ENCODE peak calls at places on chromosomes 1 and 21, in ten cellular contexts. One of them, this sample, is unnamed.

GRCh38 chr21:46131721-46132651 is 23.4 kb downstream of the FTCD start:
- DNase-seq in tibial nerve: no peak
- DNase-seq in AG04450: no peak
- DNase-seq in MM.1S: no peak
- DNase-seq in fibroblast of lung: no peak
- DNase-seq in CD8-positive, alpha-beta memory T cell: no peak
- DNase-seq in neural progenitor cell: no peak
- DNase-seq in esophagus muscularis mucosa: no peak
- DNase-seq in SJSA1: no peak
- DNase-seq in pancreas: no peak
- DNase-seq in this sample: no peak

GRCh38 chr1:95467036-95467435 is 233.0 kb downstream of the RWDD3 start:
- DNase-seq in tibial nerve: no peak
- DNase-seq in AG04450: no peak
- DNase-seq in MM.1S: no peak
- DNase-seq in fibroblast of lung: no peak
- DNase-seq in CD8-positive, alpha-beta memory T cell: no peak
- DNase-seq in neural progenitor cell: no peak
- DNase-seq in esophagus muscularis mucosa: no peak
- DNase-seq in SJSA1: no peak
- DNase-seq in pancreas: no peak
- DNase-seq in this sample: no peak

GRCh38 chr1:58932820-58933598 is 149.2 kb upstream of the JUN start:
- DNase-seq in tibial nerve: peak; percentile 26
- DNase-seq in AG04450: no peak
- DNase-seq in MM.1S: no peak
- DNase-seq in fibroblast of lung: peak; percentile 88
- DNase-seq in CD8-positive, alpha-beta memory T cell: no peak
- DNase-seq in neural progenitor cell: no peak
- DNase-seq in esophagus muscularis mucosa: peak; percentile 24
- DNase-seq in SJSA1: peak; percentile 24
- DNase-seq in pancreas: peak; percentile 76
- DNase-seq in this sample: peak; percentile 55

GRCh38 chr1:99662581-99663208 is 16.8 kb downstream of the PALMD start:
- DNase-seq in tibial nerve: peak; percentile 69
- DNase-seq in AG04450: peak; percentile 42
- DNase-seq in MM.1S: no peak
- DNase-seq in fibroblast of lung: no peak
- DNase-seq in CD8-positive, alpha-beta memory T cell: no peak
- DNase-seq in neural progenitor cell: peak; percentile 28
- DNase-seq in esophagus muscularis mucosa: peak; percentile 93
- DNase-seq in SJSA1: no peak
- DNase-seq in pancreas: peak; percentile 30
- DNase-seq in this sample: no peak

GRCh38 chr21:45019076-45019886 is 55.1 kb upstream of the ADARB1 start:
- DNase-seq in tibial nerve: no peak
- DNase-seq in AG04450: no peak
- DNase-seq in MM.1S: no peak
- DNase-seq in fibroblast of lung: peak; percentile 34
- DNase-seq in CD8-positive, alpha-beta memory T cell: no peak
- DNase-seq in neural progenitor cell: peak; percentile 68
- DNase-seq in esophagus muscularis mucosa: no peak
- DNase-seq in SJSA1: no peak
- DNase-seq in pancreas: no peak
- DNase-seq in this sample: no peak

GRCh38 chr1:174872615-174873058 is 127.1 kb upstream of the CACYBP start:
- DNase-seq in tibial nerve: no peak
- DNase-seq in AG04450: no peak
- DNase-seq in MM.1S: no peak
- DNase-seq in fibroblast of lung: peak; percentile 42
- DNase-seq in CD8-positive, alpha-beta memory T cell: no peak
- DNase-seq in neural progenitor cell: no peak
- DNase-seq in esophagus muscularis mucosa: no peak
- DNase-seq in SJSA1: no peak
- DNase-seq in pancreas: no peak
- DNase-seq in this sample: peak; percentile 92

GRCh38 chr1:81678779-81679178 is 122.0 kb upstream of the ADGRL2 start:
- DNase-seq in tibial nerve: no peak
- DNase-seq in AG04450: no peak
- DNase-seq in MM.1S: no peak
- DNase-seq in fibroblast of lung: no peak
- DNase-seq in CD8-positive, alpha-beta memory T cell: no peak
- DNase-seq in neural progenitor cell: no peak
- DNase-seq in esophagus muscularis mucosa: no peak
- DNase-seq in SJSA1: no peak
- DNase-seq in pancreas: no peak
- DNase-seq in this sample: peak; percentile 85

GRCh38 chr1:157700711-157701110 is at the start of gene FCRL3:
- DNase-seq in tibial nerve: no peak
- DNase-seq in AG04450: no peak
- DNase-seq in MM.1S: no peak
- DNase-seq in fibroblast of lung: no peak
- DNase-seq in CD8-positive, alpha-beta memory T cell: peak; percentile 39
- DNase-seq in neural progenitor cell: no peak
- DNase-seq in esophagus muscularis mucosa: no peak
- DNase-seq in SJSA1: no peak
- DNase-seq in pancreas: no peak
- DNase-seq in this sample: no peak

GRCh38 chr1:229194096-229194495 is 76.8 kb upstream of the RAB4A start:
- DNase-seq in tibial nerve: no peak
- DNase-seq in AG04450: no peak
- DNase-seq in MM.1S: no peak
- DNase-seq in fibroblast of lung: no peak
- DNase-seq in CD8-positive, alpha-beta memory T cell: no peak
- DNase-seq in neural progenitor cell: no peak
- DNase-seq in esophagus muscularis mucosa: no peak
- DNase-seq in SJSA1: no peak
- DNase-seq in pancreas: no peak
- DNase-seq in this sample: no peak

GRCh38 chr1:40981702-40982448 is 2.4 kb downstream of the CTPS1 start:
- DNase-seq in tibial nerve: no peak
- DNase-seq in AG04450: no peak
- DNase-seq in MM.1S: no peak
- DNase-seq in fibroblast of lung: peak; percentile 44
- DNase-seq in CD8-positive, alpha-beta memory T cell: no peak
- DNase-seq in neural progenitor cell: peak; percentile 6
- DNase-seq in esophagus muscularis mucosa: no peak
- DNase-seq in SJSA1: no peak
- DNase-seq in pancreas: no peak
- DNase-seq in this sample: peak; percentile 36

GRCh38 chr1:29653886-29654450 is 417.6 kb downstream of the PTPRU start:
- DNase-seq in tibial nerve: no peak
- DNase-seq in AG04450: no peak
- DNase-seq in MM.1S: no peak
- DNase-seq in fibroblast of lung: no peak
- DNase-seq in CD8-positive, alpha-beta memory T cell: no peak
- DNase-seq in neural progenitor cell: no peak
- DNase-seq in esophagus muscularis mucosa: peak; percentile 75
- DNase-seq in SJSA1: no peak
- DNase-seq in pancreas: no peak
- DNase-seq in this sample: no peak
- H3K27ac ChIP-seq in tibial nerve: no peak overlapping the region
- H3K27ac ChIP-seq in AG04450: no peak overlapping the region
- H3K27ac ChIP-seq in MM.1S: no peak overlapping the region
- H3K27ac ChIP-seq in fibroblast of lung: no peak overlapping the region
- H3K27ac ChIP-seq in CD8-positive, alpha-beta memory T cell: no peak overlapping the region
- H3K27ac ChIP-seq in neural progenitor cell: no peak overlapping the region
- H3K27ac ChIP-seq in esophagus muscularis mucosa: no peak overlapping the region
- H3K27ac ChIP-seq in SJSA1: no peak overlapping the region
- H3K27ac ChIP-seq in pancreas: no peak overlapping the region
- H3K27ac ChIP-seq in this sample: no peak overlapping the region

GRCh38 chr1:21795075-21795474 is 12.1 kb upstream of the USP48 start:
- DNase-seq in tibial nerve: no peak
- DNase-seq in AG04450: no peak
- DNase-seq in MM.1S: no peak
- DNase-seq in fibroblast of lung: no peak
- DNase-seq in CD8-positive, alpha-beta memory T cell: no peak
- DNase-seq in neural progenitor cell: no peak
- DNase-seq in esophagus muscularis mucosa: no peak
- DNase-seq in SJSA1: no peak
- DNase-seq in pancreas: no peak
- DNase-seq in this sample: no peak
- H3K27ac ChIP-seq in tibial nerve: no peak overlapping the region
- H3K27ac ChIP-seq in AG04450: no peak overlapping the region
- H3K27ac ChIP-seq in MM.1S: no peak overlapping the region
- H3K27ac ChIP-seq in fibroblast of lung: no peak overlapping the region
- H3K27ac ChIP-seq in CD8-positive, alpha-beta memory T cell: no peak overlapping the region
- H3K27ac ChIP-seq in neural progenitor cell: no peak overlapping the region
- H3K27ac ChIP-seq in esophagus muscularis mucosa: no peak overlapping the region
- H3K27ac ChIP-seq in SJSA1: no peak overlapping the region
- H3K27ac ChIP-seq in pancreas: no peak overlapping the region
- H3K27ac ChIP-seq in this sample: no peak overlapping the region

DNA sequence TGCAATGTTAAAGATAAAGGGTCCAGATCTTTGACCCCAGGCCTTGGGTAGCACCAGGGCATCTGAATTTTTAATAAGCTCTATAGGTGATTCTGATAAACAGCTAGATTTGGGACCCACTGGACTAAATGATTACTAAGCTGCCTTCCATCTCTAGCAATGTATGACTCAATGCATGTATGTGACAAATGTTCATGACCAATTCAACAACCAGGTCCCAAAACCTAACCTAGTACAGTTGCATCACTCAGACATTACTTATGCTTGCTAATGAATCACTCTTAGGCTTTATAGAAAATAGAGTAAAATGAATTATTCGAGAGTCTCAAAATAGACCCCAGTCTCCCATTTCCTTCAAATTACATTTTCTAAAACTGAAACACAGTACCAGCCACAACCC is 35.5 kb downstream of the RCAN1 start:
- DNase-seq in tibial nerve: no peak
- DNase-seq in AG04450: no peak
- DNase-seq in MM.1S: no peak
- DNase-seq in fibroblast of lung: peak; percentile 75
- DNase-seq in CD8-positive, alpha-beta memory T cell: no peak
- DNase-seq in neural progenitor cell: no peak
- DNase-seq in esophagus muscularis mucosa: no peak
- DNase-seq in SJSA1: no peak
- DNase-seq in pancreas: no peak
- DNase-seq in this sample: peak; percentile 88
- H3K27ac ChIP-seq in tibial nerve: no peak overlapping the region
- H3K27ac ChIP-seq in AG04450: no peak overlapping the region
- H3K27ac ChIP-seq in MM.1S: no peak overlapping the region
- H3K27ac ChIP-seq in fibroblast of lung: peak overlapping the region; percentile 16
- H3K27ac ChIP-seq in CD8-positive, alpha-beta memory T cell: no peak overlapping the region
- H3K27ac ChIP-seq in neural progenitor cell: no peak overlapping the region
- H3K27ac ChIP-seq in esophagus muscularis mucosa: peak overlapping the region; percentile 44
- H3K27ac ChIP-seq in SJSA1: no peak overlapping the region
- H3K27ac ChIP-seq in pancreas: peak overlapping the region; percentile 64
- H3K27ac ChIP-seq in this sample: no peak overlapping the region

GRCh38 chr1:111202707-111203623 is 2.5 kb upstream of the DENND2D start:
- DNase-seq in tibial nerve: no peak
- DNase-seq in AG04450: no peak
- DNase-seq in MM.1S: no peak
- DNase-seq in fibroblast of lung: no peak
- DNase-seq in CD8-positive, alpha-beta memory T cell: no peak
- DNase-seq in neural progenitor cell: no peak
- DNase-seq in esophagus muscularis mucosa: peak; percentile 83
- DNase-seq in SJSA1: no peak
- DNase-seq in pancreas: peak; percentile 20
- DNase-seq in this sample: peak; percentile 20
- H3K27ac ChIP-seq in tibial nerve: peak overlapping the region; percentile 98
- H3K27ac ChIP-seq in AG04450: no peak overlapping the region
- H3K27ac ChIP-seq in MM.1S: peak overlapping the region; percentile 60
- H3K27ac ChIP-seq in fibroblast of lung: no peak overlapping the region
- H3K27ac ChIP-seq in CD8-positive, alpha-beta memory T cell: peak overlapping the region; percentile 35
- H3K27ac ChIP-seq in neural progenitor cell: no peak overlapping the region
- H3K27ac ChIP-seq in esophagus muscularis mucosa: peak overlapping the region; percentile 63
- H3K27ac ChIP-seq in SJSA1: no peak overlapping the region
- H3K27ac ChIP-seq in pancreas: peak overlapping the region; percentile 95
- H3K27ac ChIP-seq in this sample: peak overlapping the region; percentile 62

GRCh38 chr1:232223309-232223708 is 406.6 kb downstream of the SIPA1L2 start:
- DNase-seq in tibial nerve: no peak
- DNase-seq in AG04450: no peak
- DNase-seq in MM.1S: no peak
- DNase-seq in fibroblast of lung: no peak
- DNase-seq in CD8-positive, alpha-beta memory T cell: no peak
- DNase-seq in neural progenitor cell: no peak
- DNase-seq in esophagus muscularis mucosa: no peak
- DNase-seq in SJSA1: no peak
- DNase-seq in pancreas: no peak
- DNase-seq in this sample: no peak
- H3K27ac ChIP-seq in tibial nerve: no peak overlapping the region
- H3K27ac ChIP-seq in AG04450: no peak overlapping the region
- H3K27ac ChIP-seq in MM.1S: no peak overlapping the region
- H3K27ac ChIP-seq in fibroblast of lung: no peak overlapping the region
- H3K27ac ChIP-seq in CD8-positive, alpha-beta memory T cell: no peak overlapping the region
- H3K27ac ChIP-seq in neural progenitor cell: no peak overlapping the region
- H3K27ac ChIP-seq in esophagus muscularis mucosa: no peak overlapping the region
- H3K27ac ChIP-seq in SJSA1: no peak overlapping the region
- H3K27ac ChIP-seq in pancreas: no peak overlapping the region
- H3K27ac ChIP-seq in this sample: no peak overlapping the region

DNA sequence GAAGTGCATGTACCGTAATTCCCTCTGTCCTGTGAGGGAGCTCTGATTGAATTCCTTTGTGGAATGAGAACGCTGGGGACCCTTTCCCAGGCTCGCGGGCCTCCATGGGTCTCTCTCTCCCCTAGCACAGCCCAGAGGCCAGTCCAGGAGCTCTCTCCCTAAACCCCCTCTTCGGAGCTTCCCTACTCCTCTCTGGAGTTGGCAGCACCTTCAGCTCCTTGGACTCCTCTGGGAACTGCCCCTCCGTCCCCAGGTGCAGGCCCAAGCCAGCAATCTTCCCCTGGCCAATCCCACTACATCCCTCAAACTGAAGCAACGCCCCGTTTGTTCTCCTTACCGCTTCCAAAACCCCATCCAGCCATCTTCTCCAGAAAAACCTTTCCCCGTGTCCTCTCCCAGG is 10.5 kb upstream of the SYNC start:
- DNase-seq in tibial nerve: no peak
- DNase-seq in AG04450: no peak
- DNase-seq in MM.1S: no peak
- DNase-seq in fibroblast of lung: no peak
- DNase-seq in CD8-positive, alpha-beta memory T cell: no peak
- DNase-seq in neural progenitor cell: no peak
- DNase-seq in esophagus muscularis mucosa: no peak
- DNase-seq in SJSA1: no peak
- DNase-seq in pancreas: no peak
- DNase-seq in this sample: no peak
- H3K27ac ChIP-seq in tibial nerve: no peak overlapping the region
- H3K27ac ChIP-seq in AG04450: no peak overlapping the region
- H3K27ac ChIP-seq in MM.1S: no peak overlapping the region
- H3K27ac ChIP-seq in fibroblast of lung: no peak overlapping the region
- H3K27ac ChIP-seq in CD8-positive, alpha-beta memory T cell: no peak overlapping the region
- H3K27ac ChIP-seq in neural progenitor cell: no peak overlapping the region
- H3K27ac ChIP-seq in esophagus muscularis mucosa: no peak overlapping the region
- H3K27ac ChIP-seq in SJSA1: no peak overlapping the region
- H3K27ac ChIP-seq in pancreas: no peak overlapping the region
- H3K27ac ChIP-seq in this sample: no peak overlapping the region

GRCh38 chr21:16082038-16082816 is 352.4 kb downstream of the USP25 start:
- DNase-seq in tibial nerve: no peak
- DNase-seq in AG04450: no peak
- DNase-seq in MM.1S: peak; percentile 50
- DNase-seq in fibroblast of lung: no peak
- DNase-seq in CD8-positive, alpha-beta memory T cell: no peak
- DNase-seq in neural progenitor cell: peak; percentile 29
- DNase-seq in esophagus muscularis mucosa: no peak
- DNase-seq in SJSA1: peak; percentile 7
- DNase-seq in pancreas: no peak
- DNase-seq in this sample: peak; percentile 68
- H3K27ac ChIP-seq in tibial nerve: peak overlapping the region; percentile 9
- H3K27ac ChIP-seq in AG04450: no peak overlapping the region
- H3K27ac ChIP-seq in MM.1S: no peak overlapping the region
- H3K27ac ChIP-seq in fibroblast of lung: no peak overlapping the region
- H3K27ac ChIP-seq in CD8-positive, alpha-beta memory T cell: no peak overlapping the region
- H3K27ac ChIP-seq in neural progenitor cell: no peak overlapping the region
- H3K27ac ChIP-seq in esophagus muscularis mucosa: no peak overlapping the region
- H3K27ac ChIP-seq in SJSA1: no peak overlapping the region
- H3K27ac ChIP-seq in pancreas: no peak overlapping the region
- H3K27ac ChIP-seq in this sample: no peak overlapping the region

This sample was measured in trophoblast cell.